ENCODE peak calls at places on chromosome 1, in five cellular contexts. One of them, this sample, is unnamed.

GRCh38 chr1:205172729-205173366 is 38.7 kb downstream of the DSTYK start:
- DNase-seq in coronary artery: no peak
- DNase-seq in keratinocyte: peak; percentile 77
- DNase-seq in IMR-90: peak; percentile 99
- DNase-seq in K562: peak; percentile 67
- DNase-seq in this sample: no peak

GRCh38 chr1:230283678-230284077 is 142.5 kb downstream of the PGBD5 start:
- DNase-seq in IMR-90: no peak
- DNase-seq in K562: no peak
- DNase-seq in keratinocyte: no peak
- DNase-seq in coronary artery: no peak
- DNase-seq in this sample: no peak

GRCh38 chr1:200794506-200795065 is 55.9 kb downstream of the CAMSAP2 start:
- DNase-seq in K562: no peak
- DNase-seq in keratinocyte: no peak
- DNase-seq in IMR-90: peak; percentile 39
- DNase-seq in coronary artery: no peak
- DNase-seq in this sample: no peak

GRCh38 chr1:109266965-109267364 is 16.0 kb downstream of the PSRC1 start:
- DNase-seq in keratinocyte: no peak
- DNase-seq in K562: no peak
- DNase-seq in IMR-90: peak; percentile 44
- DNase-seq in coronary artery: peak; percentile 67
- DNase-seq in this sample: no peak

GRCh38 chr1:198444792-198445191 is 95.7 kb downstream of the ATP6V1G3 start:
- DNase-seq in coronary artery: no peak
- DNase-seq in K562: no peak
- DNase-seq in keratinocyte: no peak
- DNase-seq in IMR-90: peak; percentile 90
- DNase-seq in this sample: no peak

GRCh38 chr1:56416385-56416972 is 162.9 kb downstream of the PLPP3 start:
- DNase-seq in K562: no peak
- DNase-seq in coronary artery: no peak
- DNase-seq in keratinocyte: no peak
- DNase-seq in IMR-90: no peak
- DNase-seq in this sample: no peak

GRCh38 chr1:48202030-48202752 is 20.3 kb upstream of the SLC5A9 start:
- DNase-seq in K562: peak; percentile 62
- DNase-seq in coronary artery: peak; percentile 83
- DNase-seq in keratinocyte: peak; percentile 66
- DNase-seq in IMR-90: peak; percentile 81
- DNase-seq in this sample: peak; percentile 79

GRCh38 chr1:155979525-155980343 is 1.4 kb upstream of the ARHGEF2 start:
- DNase-seq in IMR-90: no peak
- DNase-seq in keratinocyte: no peak
- DNase-seq in K562: peak; percentile 81
- DNase-seq in coronary artery: peak; percentile 85
- DNase-seq in this sample: no peak

GRCh38 chr1:110300412-110300811 is 38.8 kb upstream of the RBM15 start:
- DNase-seq in IMR-90: no peak
- DNase-seq in K562: no peak
- DNase-seq in keratinocyte: no peak
- DNase-seq in coronary artery: no peak
- DNase-seq in this sample: no peak

GRCh38 chr1:109677459-109677858 is 9.6 kb downstream of the GSTM2 start:
- DNase-seq in IMR-90: peak; percentile 0
- DNase-seq in keratinocyte: no peak
- DNase-seq in coronary artery: no peak
- DNase-seq in K562: peak; percentile 0
- DNase-seq in this sample: no peak

GRCh38 chr1:39626646-39627045 is 12.8 kb downstream of the HEYL start:
- DNase-seq in IMR-90: no peak
- DNase-seq in keratinocyte: no peak
- DNase-seq in K562: no peak
- DNase-seq in coronary artery: no peak
- DNase-seq in this sample: no peak

GRCh38 chr1:119978018-119978505 is 81.7 kb upstream of the ADAM30 start:
- DNase-seq in IMR-90: no peak
- DNase-seq in coronary artery: no peak
- DNase-seq in K562: no peak
- DNase-seq in keratinocyte: no peak
- DNase-seq in this sample: no peak

GRCh38 chr1:215081566-215082531 is 688 bp upstream of the KCNK2 start:
- DNase-seq in K562: no peak
- DNase-seq in coronary artery: no peak
- DNase-seq in keratinocyte: no peak
- DNase-seq in IMR-90: peak; percentile 23
- DNase-seq in this sample: no peak

GRCh38 chr1:59667020-59667419 is 147.7 kb upstream of the HOOK1 start:
- DNase-seq in K562: no peak
- DNase-seq in IMR-90: no peak
- DNase-seq in keratinocyte: no peak
- DNase-seq in coronary artery: no peak
- DNase-seq in this sample: no peak

GRCh38 chr1:162627662-162628296 is 4.5 kb upstream of the DDR2 start:
- DNase-seq in IMR-90: peak; percentile 53
- DNase-seq in K562: peak; percentile 47
- DNase-seq in coronary artery: no peak
- DNase-seq in keratinocyte: peak; percentile 19
- DNase-seq in this sample: no peak

GRCh38 chr1:169368406-169368769 is 393 bp downstream of the BLZF1 start:
- DNase-seq in IMR-90: peak; percentile 2
- DNase-seq in K562: peak; percentile 31
- DNase-seq in coronary artery: no peak
- DNase-seq in keratinocyte: no peak
- DNase-seq in this sample: no peak

GRCh38 chr1:212899845-212900244 is 41.8 kb downstream of the FLVCR1 start:
- DNase-seq in keratinocyte: no peak
- DNase-seq in IMR-90: no peak
- DNase-seq in K562: no peak
- DNase-seq in coronary artery: no peak
- DNase-seq in this sample: no peak

GRCh38 chr1:95496307-95496706 is 262.3 kb downstream of the RWDD3 start:
- DNase-seq in keratinocyte: no peak
- DNase-seq in coronary artery: no peak
- DNase-seq in K562: no peak
- DNase-seq in IMR-90: no peak
- DNase-seq in this sample: no peak

GRCh38 chr1:246106342-246106763 is 400.7 kb downstream of the SMYD3 start:
- DNase-seq in IMR-90: no peak
- DNase-seq in coronary artery: no peak
- DNase-seq in keratinocyte: no peak
- DNase-seq in K562: peak; percentile 51
- DNase-seq in this sample: no peak

GRCh38 chr1:201172336-201172735 is 18.1 kb upstream of the TMEM9 start:
- DNase-seq in keratinocyte: no peak
- DNase-seq in IMR-90: no peak
- DNase-seq in coronary artery: peak; percentile 41
- DNase-seq in K562: no peak
- DNase-seq in this sample: no peak

GRCh38 chr1:95655321-95656020 is 421.5 kb downstream of the RWDD3 start:
- DNase-seq in coronary artery: no peak
- DNase-seq in K562: no peak
- DNase-seq in IMR-90: no peak
- DNase-seq in keratinocyte: no peak
- DNase-seq in this sample: no peak

GRCh38 chr1:99465176-99465900 is 180.6 kb upstream of the PALMD start:
- DNase-seq in keratinocyte: no peak
- DNase-seq in IMR-90: peak; percentile 90
- DNase-seq in K562: no peak
- DNase-seq in coronary artery: no peak
- DNase-seq in this sample: no peak

GRCh38 chr1:61427516-61427915 is 297.4 kb downstream of the TM2D1 start:
- DNase-seq in K562: no peak
- DNase-seq in keratinocyte: no peak
- DNase-seq in IMR-90: no peak
- DNase-seq in coronary artery: no peak
- DNase-seq in this sample: no peak

GRCh38 chr1:179090923-179091322 is 9.1 kb downstream of the TOR3A start:
- DNase-seq in IMR-90: no peak
- DNase-seq in coronary artery: no peak
- DNase-seq in keratinocyte: no peak
- DNase-seq in K562: no peak
- DNase-seq in this sample: no peak

GRCh38 chr1:25616932-25617625 is 488 bp downstream of the MAN1C1 start:
- DNase-seq in keratinocyte: no peak
- DNase-seq in coronary artery: no peak
- DNase-seq in K562: no peak
- DNase-seq in IMR-90: no peak
- DNase-seq in this sample: no peak

GRCh38 chr1:192316692-192317091 is at the start of gene RGS21:
- DNase-seq in keratinocyte: no peak
- DNase-seq in IMR-90: no peak
- DNase-seq in K562: no peak
- DNase-seq in coronary artery: no peak
- DNase-seq in this sample: no peak

GRCh38 chr1:192311281-192311680 is 5.5 kb upstream of the RGS21 start:
- DNase-seq in IMR-90: peak; percentile 80
- DNase-seq in K562: peak; percentile 28
- DNase-seq in keratinocyte: no peak
- DNase-seq in coronary artery: no peak
- DNase-seq in this sample: no peak
- TF ChIP-seq CTCF in IMR-90: peak; percentile 90
- TF ChIP-seq CTCF in K562: peak; percentile 62
- TF ChIP-seq CTCF in keratinocyte: peak; percentile 48
- TF ChIP-seq CTCF in coronary artery: no peak
- TF ChIP-seq CTCF in this sample: peak; percentile 67

DNA sequence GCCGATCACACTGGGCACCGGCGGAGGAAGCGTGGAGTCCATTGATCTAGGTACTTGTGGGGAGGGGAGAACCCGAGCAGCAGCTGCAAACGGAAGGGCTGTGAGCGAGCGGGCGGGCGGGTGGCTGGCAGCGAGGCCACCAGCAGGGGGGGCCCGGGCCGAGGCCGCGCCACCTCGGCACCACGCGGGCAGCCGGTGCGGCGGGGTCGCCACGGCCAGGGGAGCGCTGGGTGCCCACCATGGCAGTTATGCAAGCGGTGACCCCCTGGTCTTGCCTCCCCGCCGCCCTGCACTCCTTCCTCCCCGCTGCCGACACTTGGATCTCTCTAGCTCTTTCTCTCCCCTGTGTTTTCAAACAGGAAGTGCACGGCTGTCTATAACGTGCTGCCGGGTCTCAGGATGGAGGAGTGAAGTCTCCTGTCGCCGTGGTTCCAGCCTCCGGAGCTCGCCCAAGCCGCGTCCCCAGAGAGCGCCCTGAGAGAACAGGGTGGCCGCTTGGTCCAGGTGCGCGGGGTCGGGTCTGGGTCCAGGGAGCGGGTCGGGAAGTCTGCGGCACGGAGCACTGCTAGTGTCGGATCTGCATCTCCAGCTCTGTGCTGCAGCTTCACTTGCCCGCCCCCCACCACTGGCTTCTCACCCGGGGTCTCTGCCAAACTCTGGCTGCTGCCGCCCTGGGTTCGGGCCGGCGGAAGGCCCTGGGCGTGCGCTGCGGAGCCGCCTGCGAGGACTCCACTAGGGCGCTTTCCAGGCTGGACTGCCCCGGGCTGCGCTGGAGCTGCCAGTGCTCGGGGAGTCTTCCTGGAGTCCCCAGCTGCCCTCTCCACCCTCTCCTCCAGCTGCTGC is 22.7 kb downstream of the LRRC8D start:
- DNase-seq in K562: no peak
- DNase-seq in coronary artery: peak; percentile 77
- DNase-seq in IMR-90: peak; percentile 66
- DNase-seq in keratinocyte: no peak
- DNase-seq in this sample: peak; percentile 76
- TF ChIP-seq CTCF in K562: no peak
- TF ChIP-seq CTCF in coronary artery: peak; percentile 68
- TF ChIP-seq CTCF in IMR-90: peak; percentile 64
- TF ChIP-seq CTCF in keratinocyte: peak; percentile 65
- TF ChIP-seq CTCF in this sample: peak; percentile 79

GRCh38 chr1:240492832-240493440 is 119.0 kb downstream of the GREM2 start:
- DNase-seq in K562: peak; percentile 35
- DNase-seq in IMR-90: peak; percentile 14
- DNase-seq in keratinocyte: no peak
- DNase-seq in coronary artery: no peak
- DNase-seq in this sample: no peak
- TF ChIP-seq CTCF in K562: peak; percentile 19
- TF ChIP-seq CTCF in IMR-90: no peak
- TF ChIP-seq CTCF in keratinocyte: no peak
- TF ChIP-seq CTCF in coronary artery: no peak
- TF ChIP-seq CTCF in this sample: peak; percentile 67

GRCh38 chr1:160821627-160822026 is 25.7 kb downstream of the LY9 start:
- DNase-seq in K562: peak; percentile 32
- DNase-seq in keratinocyte: no peak
- DNase-seq in IMR-90: no peak
- DNase-seq in coronary artery: no peak
- DNase-seq in this sample: no peak
- TF ChIP-seq CTCF in K562: peak; percentile 68
- TF ChIP-seq CTCF in keratinocyte: no peak
- TF ChIP-seq CTCF in IMR-90: no peak
- TF ChIP-seq CTCF in coronary artery: no peak
- TF ChIP-seq CTCF in this sample: peak; percentile 35

GRCh38 chr1:30982431-30982830 is 73.9 kb upstream of the SDC3 start:
- DNase-seq in keratinocyte: no peak
- DNase-seq in IMR-90: no peak
- DNase-seq in K562: no peak
- DNase-seq in coronary artery: no peak
- DNase-seq in this sample: no peak

GRCh38 chr1:30984991-30985503 is 76.5 kb upstream of the SDC3 start:
- DNase-seq in keratinocyte: no peak
- DNase-seq in K562: no peak
- DNase-seq in IMR-90: no peak
- DNase-seq in coronary artery: no peak
- DNase-seq in this sample: no peak

GRCh38 chr1:30981172-30981571 is 72.6 kb upstream of the SDC3 start:
- DNase-seq in keratinocyte: no peak
- DNase-seq in K562: no peak
- DNase-seq in IMR-90: no peak
- DNase-seq in coronary artery: no peak
- DNase-seq in this sample: no peak

GRCh38 chr1:30984167-30984870 is 75.8 kb upstream of the SDC3 start:
- DNase-seq in coronary artery: no peak
- DNase-seq in IMR-90: no peak
- DNase-seq in K562: no peak
- DNase-seq in keratinocyte: no peak
- DNase-seq in this sample: no peak

GRCh38 chr1:30982937-30983336 is 74.4 kb upstream of the SDC3 start:
- DNase-seq in K562: no peak
- DNase-seq in coronary artery: no peak
- DNase-seq in keratinocyte: no peak
- DNase-seq in IMR-90: peak; percentile 52
- DNase-seq in this sample: no peak
- TF ChIP-seq CTCF in K562: peak; percentile 4
- TF ChIP-seq CTCF in coronary artery: no peak
- TF ChIP-seq CTCF in keratinocyte: no peak
- TF ChIP-seq CTCF in IMR-90: peak; percentile 31
- TF ChIP-seq CTCF in this sample: no peak

GRCh38 chr1:9357958-9358357 is 65.3 kb downstream of the SPSB1 start:
- DNase-seq in IMR-90: no peak
- DNase-seq in K562: no peak
- DNase-seq in coronary artery: no peak
- DNase-seq in keratinocyte: no peak
- DNase-seq in this sample: no peak
- TF ChIP-seq CTCF in IMR-90: no peak
- TF ChIP-seq CTCF in K562: no peak
- TF ChIP-seq CTCF in coronary artery: no peak
- TF ChIP-seq CTCF in keratinocyte: no peak
- TF ChIP-seq CTCF in this sample: no peak

This sample was measured in type B pancreatic cell.